ENCODE peak calls at places on chromosomes 13 and 19, in four cellular contexts. G is adrenal gland, R is left ventricle myocardium inferior, U is A549. Z is an unnamed sample.
A peak's percentile ranks its signal among the peaks of the same experiment; 100 is the strongest.

GRCh38 chr19:13260883-13261653 is 110.9 kb downstream of the IER2 start:
- DNase-seq in G (peak; percentile 55), R (no peak), U (peak; percentile 49), Z (peak; percentile 36)

GRCh38 chr13:66513728-66514127 is 716.4 kb downstream of the PCDH9 start:
- DNase-seq in G (no peak), R (no peak), U (no peak), Z (no peak)

GRCh38 chr13:55528434-55528833 is 1612.3 kb upstream of the PRR20A start:
- DNase-seq in G (no peak), R (no peak), U (no peak), Z (no peak)

GRCh38 chr13:27549406-27549981 is 70.8 kb downstream of the LNX2 start:
- DNase-seq in G (no peak), R (no peak), U (peak; percentile 36), Z (no peak)

GRCh38 chr19:13036366-13036976 is 41.2 kb downstream of the NFIX start:
- DNase-seq in G (peak; percentile 66), R (no peak), U (peak; percentile 42), Z (no peak)

GRCh38 chr13:83536941-83537340 is 345.3 kb downstream of the SLITRK1 start:
- DNase-seq in G (no peak), R (no peak), U (no peak), Z (no peak)

GRCh38 chr19:6800991-6801396 is 28.5 kb downstream of the VAV1 start:
- DNase-seq in G (no peak), R (no peak), U (peak; percentile 96), Z (peak; percentile 50)

GRCh38 chr19:455031-455705 is 5.7 kb downstream of the SHC2 start:
- DNase-seq in G (no peak), R (no peak), U (no peak), Z (no peak)

GRCh38 chr19:10553087-10553667 is 9.5 kb downstream of the ATG4D start:
- DNase-seq in G (no peak), R (no peak), U (no peak), Z (no peak)

GRCh38 chr13:28538932-28539331 is 44.0 kb upstream of the FLT1 start:
- DNase-seq in G (no peak), R (no peak), U (no peak), Z (no peak)

GRCh38 chr13:113552079-113552478 is 32.5 kb upstream of the TFDP1 start:
- DNase-seq in G (no peak), R (no peak), U (no peak), Z (no peak)

GRCh38 chr19:49114630-49115363 is 627 bp downstream of the LIN7B start:
- DNase-seq in G (peak; percentile 82), R (peak; percentile 70), U (no peak), Z (no peak)

GRCh38 chr13:99996177-99996705 is 14.7 kb downstream of the ZIC2 start:
- DNase-seq in G (no peak), R (no peak), U (no peak), Z (no peak)

GRCh38 chr19:34508540-34508939 is 27.0 kb downstream of the WTIP start:
- DNase-seq in G (no peak), R (no peak), U (no peak), Z (no peak)

GRCh38 chr19:47353307-47353712 is 4.2 kb downstream of the DHX34 start:
- DNase-seq in G (no peak), R (peak; percentile 49), U (no peak), Z (no peak)

GRCh38 chr19:32318884-32319520 is 26.4 kb upstream of the ZNF507 start:
- DNase-seq in G (peak; percentile 58), R (no peak), U (peak; percentile 68), Z (no peak)

GRCh38 chr13:80361883-80362327 is 21.0 kb upstream of the SPRY2 start:
- DNase-seq in G (no peak), R (no peak), U (peak; percentile 17), Z (no peak)

GRCh38 chr19:38665950-38666661 is 18.7 kb downstream of the ACTN4 start:
- DNase-seq in G (peak; percentile 88), R (peak; percentile 73), U (peak; percentile 86), Z (no peak)

GRCh38 chr13:29539866-29540265 is 55.6 kb downstream of the SLC7A1 start:
- DNase-seq in G (no peak), R (no peak), U (no peak), Z (no peak)

GRCh38 chr19:41225238-41226052 is 6.4 kb downstream of the AXL start:
- DNase-seq in G (peak; percentile 94), R (peak; percentile 48), U (peak; percentile 100), Z (peak; percentile 99)

GRCh38 chr13:47886314-47886713 is 114.8 kb downstream of the SUCLA2 start:
- DNase-seq in G (no peak), R (no peak), U (no peak), Z (no peak)
- TF ChIP-seq CTCF in G (no peak), R (no peak), U (no peak), Z (no peak)

DNA sequence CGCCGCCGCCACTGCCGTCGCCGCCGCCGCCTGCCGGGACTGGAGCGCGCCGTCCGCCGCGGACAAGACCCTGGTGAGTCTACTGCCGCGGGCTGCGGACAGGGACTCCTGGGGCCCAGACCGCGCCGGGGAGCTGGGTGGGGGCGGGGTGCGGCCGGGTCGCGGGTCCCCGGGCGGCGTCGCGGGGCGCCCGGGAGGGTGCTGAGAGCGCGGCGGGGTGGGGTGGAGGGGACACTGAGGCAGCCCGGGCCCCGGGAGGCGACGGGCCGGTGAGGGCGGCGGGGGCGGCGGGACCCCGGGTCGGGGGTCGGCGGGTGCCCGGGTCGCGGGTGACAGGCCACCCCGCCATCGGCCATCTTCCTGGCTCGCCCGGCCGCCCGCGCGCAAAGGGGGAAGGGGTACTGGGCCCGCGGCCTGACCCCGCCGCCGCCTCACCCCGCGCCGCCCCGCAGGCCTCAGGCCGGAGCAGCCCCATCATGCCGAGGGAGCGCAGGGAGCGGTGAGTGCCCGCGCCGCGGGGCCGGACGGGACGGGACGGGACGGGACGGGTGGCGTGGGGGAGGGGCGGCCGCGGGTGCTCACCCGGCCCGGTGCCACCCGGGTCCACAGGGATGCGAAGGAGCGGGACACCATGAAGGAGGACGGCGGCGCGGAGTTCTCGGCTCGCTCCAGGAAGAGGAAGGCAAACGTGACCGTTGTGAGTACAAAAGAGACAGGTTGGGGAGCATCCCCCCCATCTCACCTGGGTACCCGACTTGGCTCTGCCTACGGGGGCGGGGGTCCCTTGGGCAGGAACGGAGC is 489 bp downstream of the CCNE1 start:
- DNase-seq in G (peak; percentile 55), R (peak; percentile 20), U (no peak), Z (no peak)
- H3K4me3 ChIP-seq in G (no peak overlapping the region), R (peak overlapping the region; percentile 67), U (peak overlapping the region; percentile 96), Z (peak overlapping the region; percentile 54)

DNA sequence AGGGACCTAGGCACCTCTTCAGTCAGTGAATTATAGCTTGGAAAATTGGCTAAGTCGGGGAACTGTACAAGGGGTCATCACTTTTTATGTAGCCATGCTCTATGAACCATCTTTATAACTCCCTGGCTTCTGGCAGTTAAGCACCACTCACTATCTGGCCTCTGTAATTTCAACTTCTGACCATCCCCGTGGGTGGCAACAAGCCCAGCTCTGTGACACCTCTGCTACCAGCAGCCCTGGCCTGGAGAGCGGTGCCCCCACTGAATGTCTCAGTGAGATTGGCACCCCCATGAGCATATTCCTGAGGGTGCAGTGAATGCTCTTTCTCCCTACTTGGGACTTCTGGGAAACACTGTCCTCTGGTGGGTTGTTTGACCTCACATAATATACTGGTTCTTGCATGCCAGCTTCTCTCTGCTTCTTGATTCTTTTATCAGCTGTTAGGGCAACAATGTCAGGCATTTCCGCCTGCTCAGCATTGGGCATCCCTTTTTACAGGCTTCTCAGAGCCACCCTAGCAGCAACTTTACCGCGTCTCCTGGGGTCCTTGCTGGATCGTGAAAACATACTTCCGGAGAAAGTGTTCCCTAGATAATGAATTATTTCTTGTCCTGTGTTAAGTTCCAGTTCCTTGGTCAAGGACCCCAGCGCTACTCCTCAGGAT is 10.4 kb downstream of the KL start:
- DNase-seq in G (no peak), R (peak; percentile 34), U (no peak), Z (no peak)
- TF ChIP-seq CTCF in G (no peak), R (no peak), U (no peak), Z (no peak)

GRCh38 chr13:23865065-23865464 is 24.1 kb downstream of the MIPEP start:
- DNase-seq in G (no peak), R (no peak), U (no peak), Z (no peak)
- H3K4me3 ChIP-seq in G (no peak overlapping the region), R (no peak overlapping the region), U (no peak overlapping the region), Z (no peak overlapping the region)

GRCh38 chr19:17328517-17329060 is 6.1 kb downstream of the ANO8 start:
- DNase-seq in G (no peak), R (no peak), U (no peak), Z (no peak)

GRCh38 chr19:17326595-17326966 is 8.1 kb downstream of the ANO8 start:
- DNase-seq in G (no peak), R (no peak), U (no peak), Z (no peak)

GRCh38 chr19:17325881-17326594 is 8.6 kb downstream of the ANO8 start:
- DNase-seq in G (peak; percentile 79), R (no peak), U (no peak), Z (no peak)

GRCh38 chr19:17327654-17328516 is 6.8 kb downstream of the ANO8 start:
- DNase-seq in G (peak; percentile 94), R (no peak), U (no peak), Z (no peak)

GRCh38 chr19:17327068-17327653 is 7.5 kb downstream of the ANO8 start:
- DNase-seq in G (no peak), R (no peak), U (no peak), Z (no peak)
- TF ChIP-seq CTCF in G (no peak), R (no peak), U (no peak), Z (no peak)

DNA sequence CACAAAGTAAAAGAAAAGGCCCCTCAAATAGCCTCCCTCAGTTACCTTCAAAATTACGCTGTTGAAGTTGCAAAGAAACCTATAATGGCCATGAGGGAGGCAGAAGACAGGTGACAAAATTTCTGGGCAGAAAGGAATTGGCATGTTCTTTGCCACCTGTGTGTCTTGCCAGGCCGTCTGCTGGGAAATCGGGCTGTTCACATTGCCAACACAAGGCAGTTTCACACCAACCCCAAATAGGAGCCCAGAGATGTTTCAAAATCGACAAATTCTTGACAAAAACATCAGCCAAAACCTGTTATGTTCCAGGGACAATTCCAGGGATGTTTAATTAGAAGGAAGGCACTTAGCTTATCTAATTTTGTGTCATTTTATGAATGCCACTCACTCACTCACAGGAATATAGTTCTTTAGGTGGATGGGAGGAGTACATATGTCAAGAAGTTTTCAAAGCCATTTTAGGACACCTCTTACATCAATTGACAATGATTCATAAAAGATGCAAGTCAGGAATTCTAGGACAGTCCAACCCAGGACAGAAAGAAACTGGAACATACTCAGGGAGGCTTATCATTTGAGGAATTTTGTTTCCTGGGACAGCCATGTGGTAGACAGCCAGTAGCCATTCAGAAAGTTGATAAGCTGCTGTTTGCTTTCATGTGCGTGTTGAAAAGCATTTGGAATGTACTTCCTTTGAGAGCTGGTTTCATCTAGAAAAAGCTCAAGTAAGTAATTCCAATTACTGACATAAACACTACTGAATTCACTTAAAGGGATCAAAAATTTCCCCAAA is 164.6 kb downstream of the RGCC start:
- DNase-seq in G (no peak), R (no peak), U (no peak), Z (no peak)
- H3K4me3 ChIP-seq in G (no peak overlapping the region), R (no peak overlapping the region), U (no peak overlapping the region), Z (no peak overlapping the region)

Z was measured in AG04449.